ENCODE peak calls at places on chromosomes 4 and X, in seven cellular contexts. H is stimulated activated CD4-positive, alpha-beta T cell treated with anti-CD3 and anti-CD28 coated beads, TNF-alpha, amount 100 ng/mL, for 4 hours; K is stomach; G is iris pigment epithelial cell; S is tibial artery; Q is activated naive CD8-positive, alpha-beta T cell treated with anti-CD3 and anti-CD28 coated beads, Interleukin-2, amount 50 U/mL, for 24 hours; M is BE2C. T is an unnamed sample.

GRCh38 chr4:94305468-94306225 is 37.0 kb downstream of the HPGDS start:
- DNase-seq in H (no peak), S (no peak), M (no peak), Q (no peak), K (no peak), G (no peak), T (no peak)

GRCh38 chrX:129649268-129650182 is 5.2 kb downstream of the APLN start:
- DNase-seq in K (peak; percentile 8), S (no peak), H (no peak), Q (no peak), M (no peak), G (no peak), T (no peak)

GRCh38 chrX:119640621-119641020 is 34.4 kb upstream of the NKRF start:
- DNase-seq in H (no peak), K (no peak), G (no peak), S (no peak), Q (no peak), M (no peak), T (no peak)

GRCh38 chr4:13903851-13904340 is 276.4 kb upstream of the BOD1L1 start:
- DNase-seq in K (no peak), H (no peak), M (no peak), Q (no peak), G (no peak), S (no peak), T (no peak)

GRCh38 chr4:4758708-4759107 is 100.8 kb upstream of the MSX1 start:
- DNase-seq in G (no peak), H (no peak), K (no peak), Q (no peak), S (no peak), M (no peak), T (no peak)

GRCh38 chr4:159355456-159355855 is 252.6 kb downstream of the RAPGEF2 start:
- DNase-seq in G (no peak), M (no peak), S (no peak), H (no peak), K (no peak), Q (no peak), T (no peak)

GRCh38 chr4:75338352-75338880 is 175.8 kb downstream of the RCHY1 start:
- DNase-seq in Q (no peak), H (no peak), M (no peak), K (no peak), S (no peak), G (peak; percentile 3), T (no peak)

GRCh38 chrX:13778916-13779315 is 38.0 kb downstream of the GPM6B start:
- DNase-seq in K (no peak), G (peak; percentile 76), H (no peak), M (no peak), Q (no peak), S (no peak), T (no peak)

GRCh38 chr4:7917669-7918068 is 22.0 kb downstream of the AFAP1 start:
- DNase-seq in Q (no peak), M (no peak), H (no peak), S (no peak), K (no peak), G (no peak), T (no peak)

GRCh38 chr4:77152421-77152820 is 4.6 kb upstream of the CCNG2 start:
- DNase-seq in Q (no peak), S (no peak), H (no peak), G (peak; percentile 46), K (no peak), M (no peak), T (no peak)

GRCh38 chrX:101206471-101206870 is 13.1 kb upstream of the DRP2 start:
- DNase-seq in S (no peak), H (no peak), M (no peak), Q (no peak), G (peak; percentile 58), K (no peak), T (no peak)